ENCODE peak calls at places on chromosome 19, in seven cellular contexts. One of them, this sample, is unnamed.

GRCh38 chr19:55345818-55346724 is 6.4 kb downstream of the KMT5C start:
- DNase-seq in activated CD4-positive, alpha-beta T cell treated with anti-CD3 and anti-CD28 coated beads, Interleukin-2, amount 10 ng/mL, durations not matched to agents 7 days and 5 days: no peak
- DNase-seq in EL: peak
- DNase-seq in NCI-H1105: no peak
- DNase-seq in GM06990: no peak
- DNase-seq in stimulated activated CD4-positive, alpha-beta T cell treated with anti-CD3 and anti-CD28 coated beads, TNF-alpha, amount 100 ng/mL, for 48 hours: no peak
- DNase-seq in T-cell: no peak
- DNase-seq in this sample: no peak

GRCh38 chr19:30733826-30734550 is 361.8 kb downstream of the ZNF536 start:
- DNase-seq in NCI-H1105: no peak
- DNase-seq in activated CD4-positive, alpha-beta T cell treated with anti-CD3 and anti-CD28 coated beads, Interleukin-2, amount 10 ng/mL, durations not matched to agents 7 days and 5 days: no peak
- DNase-seq in stimulated activated CD4-positive, alpha-beta T cell treated with anti-CD3 and anti-CD28 coated beads, TNF-alpha, amount 100 ng/mL, for 48 hours: no peak
- DNase-seq in EL: no peak
- DNase-seq in GM06990: no peak
- DNase-seq in T-cell: no peak
- DNase-seq in this sample: no peak

GRCh38 chr19:45601524-45602522 is at the start of gene GPR4:
- DNase-seq in GM06990: no peak
- DNase-seq in stimulated activated CD4-positive, alpha-beta T cell treated with anti-CD3 and anti-CD28 coated beads, TNF-alpha, amount 100 ng/mL, for 48 hours: no peak
- DNase-seq in EL: peak
- DNase-seq in T-cell: no peak
- DNase-seq in activated CD4-positive, alpha-beta T cell treated with anti-CD3 and anti-CD28 coated beads, Interleukin-2, amount 10 ng/mL, durations not matched to agents 7 days and 5 days: no peak
- DNase-seq in NCI-H1105: peak
- DNase-seq in this sample: no peak

GRCh38 chr19:1455002-1455335 is 5.0 kb downstream of the APC2 start:
- DNase-seq in EL: no peak
- DNase-seq in NCI-H1105: no peak
- DNase-seq in T-cell: no peak
- DNase-seq in GM06990: peak
- DNase-seq in activated CD4-positive, alpha-beta T cell treated with anti-CD3 and anti-CD28 coated beads, Interleukin-2, amount 10 ng/mL, durations not matched to agents 7 days and 5 days: no peak
- DNase-seq in stimulated activated CD4-positive, alpha-beta T cell treated with anti-CD3 and anti-CD28 coated beads, TNF-alpha, amount 100 ng/mL, for 48 hours: no peak
- DNase-seq in this sample: no peak

GRCh38 chr19:18093439-18094161 is 4.0 kb upstream of the MAST3 start:
- DNase-seq in stimulated activated CD4-positive, alpha-beta T cell treated with anti-CD3 and anti-CD28 coated beads, TNF-alpha, amount 100 ng/mL, for 48 hours: no peak
- DNase-seq in GM06990: no peak
- DNase-seq in NCI-H1105: no peak
- DNase-seq in activated CD4-positive, alpha-beta T cell treated with anti-CD3 and anti-CD28 coated beads, Interleukin-2, amount 10 ng/mL, durations not matched to agents 7 days and 5 days: no peak
- DNase-seq in T-cell: no peak
- DNase-seq in EL: peak
- DNase-seq in this sample: no peak

GRCh38 chr19:39109641-39110040 is 15.9 kb upstream of the PAK4 start:
- DNase-seq in T-cell: no peak
- DNase-seq in stimulated activated CD4-positive, alpha-beta T cell treated with anti-CD3 and anti-CD28 coated beads, TNF-alpha, amount 100 ng/mL, for 48 hours: no peak
- DNase-seq in activated CD4-positive, alpha-beta T cell treated with anti-CD3 and anti-CD28 coated beads, Interleukin-2, amount 10 ng/mL, durations not matched to agents 7 days and 5 days: no peak
- DNase-seq in EL: no peak
- DNase-seq in NCI-H1105: no peak
- DNase-seq in GM06990: no peak
- DNase-seq in this sample: no peak

GRCh38 chr19:40433391-40434216 is 7.8 kb upstream of the SERTAD1 start:
- DNase-seq in EL: peak
- DNase-seq in stimulated activated CD4-positive, alpha-beta T cell treated with anti-CD3 and anti-CD28 coated beads, TNF-alpha, amount 100 ng/mL, for 48 hours: peak
- DNase-seq in activated CD4-positive, alpha-beta T cell treated with anti-CD3 and anti-CD28 coated beads, Interleukin-2, amount 10 ng/mL, durations not matched to agents 7 days and 5 days: peak
- DNase-seq in NCI-H1105: peak
- DNase-seq in GM06990: peak
- DNase-seq in T-cell: peak
- DNase-seq in this sample: peak

GRCh38 chr19:10712754-10713153 is 5.1 kb upstream of the DNM2 start:
- DNase-seq in stimulated activated CD4-positive, alpha-beta T cell treated with anti-CD3 and anti-CD28 coated beads, TNF-alpha, amount 100 ng/mL, for 48 hours: no peak
- DNase-seq in T-cell: no peak
- DNase-seq in EL: no peak
- DNase-seq in activated CD4-positive, alpha-beta T cell treated with anti-CD3 and anti-CD28 coated beads, Interleukin-2, amount 10 ng/mL, durations not matched to agents 7 days and 5 days: no peak
- DNase-seq in GM06990: no peak
- DNase-seq in NCI-H1105: no peak
- DNase-seq in this sample: no peak

GRCh38 chr19:401836-402535 is 7.0 kb downstream of the C2CD4C start:
- DNase-seq in GM06990: no peak
- DNase-seq in stimulated activated CD4-positive, alpha-beta T cell treated with anti-CD3 and anti-CD28 coated beads, TNF-alpha, amount 100 ng/mL, for 48 hours: no peak
- DNase-seq in activated CD4-positive, alpha-beta T cell treated with anti-CD3 and anti-CD28 coated beads, Interleukin-2, amount 10 ng/mL, durations not matched to agents 7 days and 5 days: no peak
- DNase-seq in NCI-H1105: peak
- DNase-seq in EL: no peak
- DNase-seq in T-cell: no peak
- DNase-seq in this sample: no peak

GRCh38 chr19:30446844-30447243 is 74.7 kb downstream of the ZNF536 start:
- DNase-seq in T-cell: no peak
- DNase-seq in GM06990: no peak
- DNase-seq in NCI-H1105: no peak
- DNase-seq in stimulated activated CD4-positive, alpha-beta T cell treated with anti-CD3 and anti-CD28 coated beads, TNF-alpha, amount 100 ng/mL, for 48 hours: no peak
- DNase-seq in EL: no peak
- DNase-seq in activated CD4-positive, alpha-beta T cell treated with anti-CD3 and anti-CD28 coated beads, Interleukin-2, amount 10 ng/mL, durations not matched to agents 7 days and 5 days: no peak
- DNase-seq in this sample: no peak

GRCh38 chr19:10439588-10439987 is 19.2 kb downstream of the PDE4A start:
- DNase-seq in T-cell: no peak
- DNase-seq in stimulated activated CD4-positive, alpha-beta T cell treated with anti-CD3 and anti-CD28 coated beads, TNF-alpha, amount 100 ng/mL, for 48 hours: no peak
- DNase-seq in NCI-H1105: no peak
- DNase-seq in EL: no peak
- DNase-seq in activated CD4-positive, alpha-beta T cell treated with anti-CD3 and anti-CD28 coated beads, Interleukin-2, amount 10 ng/mL, durations not matched to agents 7 days and 5 days: no peak
- DNase-seq in GM06990: no peak
- DNase-seq in this sample: no peak

GRCh38 chr19:46911456-46911855 is 50.7 kb downstream of the ARHGAP35 start:
- DNase-seq in NCI-H1105: no peak
- DNase-seq in GM06990: no peak
- DNase-seq in stimulated activated CD4-positive, alpha-beta T cell treated with anti-CD3 and anti-CD28 coated beads, TNF-alpha, amount 100 ng/mL, for 48 hours: no peak
- DNase-seq in T-cell: no peak
- DNase-seq in EL: no peak
- DNase-seq in activated CD4-positive, alpha-beta T cell treated with anti-CD3 and anti-CD28 coated beads, Interleukin-2, amount 10 ng/mL, durations not matched to agents 7 days and 5 days: no peak
- DNase-seq in this sample: no peak

GRCh38 chr19:30385666-30386065 is 13.5 kb downstream of the ZNF536 start:
- DNase-seq in NCI-H1105: no peak
- DNase-seq in EL: no peak
- DNase-seq in T-cell: no peak
- DNase-seq in GM06990: no peak
- DNase-seq in activated CD4-positive, alpha-beta T cell treated with anti-CD3 and anti-CD28 coated beads, Interleukin-2, amount 10 ng/mL, durations not matched to agents 7 days and 5 days: no peak
- DNase-seq in stimulated activated CD4-positive, alpha-beta T cell treated with anti-CD3 and anti-CD28 coated beads, TNF-alpha, amount 100 ng/mL, for 48 hours: no peak
- DNase-seq in this sample: no peak